ENCODE peak calls at places on chromosomes 3 and 15, in five cellular contexts. R, S, B, I and E are unnamed samples.

GRCh38 chr15:67127925-67128324 is 62.5 kb downstream of the SMAD3 start:
- DNase-seq in R (peak; percentile 45), S (peak; percentile 98), I (peak; percentile 95), B (no peak), E (peak; percentile 93)

GRCh38 chr3:141646760-141647561 is 91.1 kb upstream of the RNF7 start:
- DNase-seq in R (peak; percentile 86), I (no peak), B (peak; percentile 59), S (peak; percentile 72), E (no peak)

GRCh38 chr3:23920151-23920655 is 3.3 kb downstream of the RPL15 start:
- DNase-seq in R (no peak), B (no peak), S (no peak), I (no peak), E (no peak)

GRCh38 chr3:119323401-119324107 is 29.4 kb downstream of the ARHGAP31 start:
- DNase-seq in R (peak; percentile 13), S (peak; percentile 18), B (no peak), I (no peak), E (no peak)

GRCh38 chr3:192864943-192865342 is 52.7 kb downstream of the MB21D2 start:
- DNase-seq in R (no peak), S (no peak), I (no peak), B (no peak), E (no peak)

GRCh38 chr3:60514085-60514649 is 737.1 kb downstream of the FHIT start:
- DNase-seq in I (no peak), S (no peak), B (no peak), R (no peak), E (no peak)

GRCh38 chr15:64232400-64232799 is 69.6 kb upstream of the PPIB start:
- DNase-seq in B (no peak), R (no peak), I (no peak), S (peak; percentile 78), E (peak; percentile 68)

GRCh38 chr3:109018828-109019227 is 65.1 kb upstream of the GUCA1C start:
- DNase-seq in I (no peak), R (peak; percentile 20), S (no peak), B (no peak), E (no peak)

GRCh38 chr15:74218172-74218885 is 15.7 kb upstream of the STRA6 start:
- DNase-seq in R (no peak), I (no peak), B (no peak), S (no peak), E (no peak)

GRCh38 chr3:36763850-36764703 is at the start of gene DCLK3:
- DNase-seq in S (no peak), R (no peak), B (peak; percentile 80), I (no peak), E (no peak)

GRCh38 chr3:194030372-194030771 is 105.6 kb upstream of the HES1 start:
- DNase-seq in R (peak; percentile 86), S (peak; percentile 58), I (no peak), B (no peak), E (no peak)

GRCh38 chr3:37996785-37997301 is 6.3 kb downstream of the VILL start:
- DNase-seq in R (peak; percentile 85), B (peak; percentile 72), S (peak; percentile 82), I (peak; percentile 76), E (peak; percentile 18)

GRCh38 chr3:16474304-16474703 is 39.2 kb downstream of the RFTN1 start:
- DNase-seq in S (peak; percentile 13), B (no peak), I (no peak), R (no peak), E (peak; percentile 75)

GRCh38 chr3:69326821-69327433 is 59.0 kb downstream of the FRMD4B start:
- DNase-seq in R (no peak), S (no peak), I (no peak), B (no peak), E (no peak)

GRCh38 chr15:83210619-83211018 is 3.0 kb upstream of the HDGFL3 start:
- DNase-seq in S (peak; percentile 94), R (peak; percentile 56), I (no peak), B (no peak), E (peak; percentile 64)

GRCh38 chr3:16179771-16180736 is 5.6 kb downstream of the GALNT15 start:
- DNase-seq in S (no peak), I (no peak), R (no peak), B (peak; percentile 19), E (no peak)

GRCh38 chr3:9108876-9109569 is 140.4 kb downstream of the SRGAP3 start:
- DNase-seq in I (no peak), R (no peak), B (no peak), S (no peak), E (no peak)

GRCh38 chr3:173977747-173978146 is 580.2 kb downstream of the NLGN1 start:
- DNase-seq in B (no peak), R (no peak), I (no peak), S (peak; percentile 77), E (peak; percentile 1)

GRCh38 chr15:57133127-57133968 is 214.9 kb downstream of the TCF12 start:
- DNase-seq in I (no peak), R (peak; percentile 79), B (peak; percentile 92), S (no peak), E (peak; percentile 31)

GRCh38 chr15:62951481-62951880 is 91.1 kb upstream of the TPM1 start:
- DNase-seq in R (no peak), B (no peak), I (no peak), S (peak; percentile 93), E (no peak)

GRCh38 chr3:186119499-186119898 is 10.6 kb upstream of the ETV5 start:
- DNase-seq in S (no peak), I (no peak), B (no peak), R (no peak), E (no peak)

GRCh38 chr15:94703591-94703990 is 472.2 kb downstream of the MCTP2 start:
- DNase-seq in S (peak; percentile 43), B (no peak), R (no peak), I (no peak), E (no peak)

GRCh38 chr3:147404800-147405551 is 1.4 kb downstream of the ZIC4 start:
- DNase-seq in S (no peak), B (peak; percentile 63), I (no peak), R (no peak), E (no peak)

GRCh38 chr3:147405552-147406254 is 640 bp downstream of the ZIC4 start:
- DNase-seq in B (peak; percentile 48), I (no peak), S (no peak), R (no peak), E (no peak)

GRCh38 chr3:147407495-147408179 is 1.3 kb upstream of the ZIC4 start:
- DNase-seq in B (peak; percentile 50), I (no peak), S (no peak), R (no peak), E (no peak)

GRCh38 chr3:147407107-147407494 is 758 bp upstream of the ZIC4 start:
- DNase-seq in S (no peak), R (no peak), B (peak; percentile 65), I (no peak), E (no peak)

DNA sequence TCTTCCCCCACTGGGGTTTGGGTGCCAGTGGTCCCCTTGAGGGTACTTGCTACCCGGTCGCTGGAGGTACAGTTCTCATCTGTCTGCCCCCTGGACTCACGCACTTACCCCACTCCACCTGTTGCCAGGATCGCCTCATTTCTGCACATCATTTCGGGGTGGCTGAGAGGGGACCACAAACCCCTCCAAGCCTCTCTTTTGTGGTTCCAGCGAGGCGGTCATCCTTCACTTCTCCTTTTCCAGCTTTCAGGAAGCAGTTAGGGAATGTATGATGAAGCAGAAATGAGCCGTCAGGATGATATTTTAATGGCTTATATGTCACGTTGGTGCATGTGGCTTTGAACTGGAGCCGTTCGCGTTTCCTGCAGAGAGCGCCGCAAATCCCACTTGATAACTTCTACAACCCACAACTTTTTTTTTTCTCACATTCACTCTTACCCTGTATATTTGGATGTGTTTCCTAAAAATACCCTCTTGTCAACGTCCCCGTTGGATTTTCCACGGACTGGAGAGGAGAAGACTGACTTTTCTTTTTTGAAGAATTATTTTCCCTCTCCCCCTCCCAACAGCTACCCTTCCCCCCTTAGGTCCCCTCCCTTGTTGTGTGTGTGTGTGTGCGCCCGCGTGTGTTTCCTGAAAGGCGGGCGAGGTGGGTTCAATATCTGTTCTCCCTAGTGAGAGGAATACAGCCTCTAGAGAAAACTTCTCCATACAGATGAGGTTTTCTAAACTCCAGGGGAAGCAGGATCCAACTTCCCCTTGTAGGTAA is at the start of gene ZIC4:
- DNase-seq in S (no peak), B (peak; percentile 27), R (no peak), I (no peak), E (no peak)
- H3K27me3 ChIP-seq in S (peaks cover 64% of the 10 kb centered on the region), B (peaks cover 100% of the 10 kb centered on the region), R (no peaks in the 10 kb centered on the region), I (no peaks in the 10 kb centered on the region), E (peaks cover 84% of the 10 kb centered on the region)

GRCh38 chr3:42501681-42502428 is 588 bp upstream of the VIPR1 start:
- DNase-seq in S (peak; percentile 59), I (no peak), R (peak; percentile 55), B (peak; percentile 67), E (no peak)

GRCh38 chr3:42503251-42503924 is 945 bp downstream of the VIPR1 start:
- DNase-seq in B (no peak), S (no peak), R (peak; percentile 1), I (no peak), E (no peak)

GRCh38 chr3:42503957-42504333 is 1.5 kb downstream of the VIPR1 start:
- DNase-seq in S (no peak), R (no peak), I (no peak), B (no peak), E (no peak)

GRCh38 chr3:42501321-42501680 is 1.1 kb upstream of the VIPR1 start:
- DNase-seq in I (no peak), S (no peak), B (peak; percentile 64), R (peak; percentile 7), E (no peak)

DNA sequence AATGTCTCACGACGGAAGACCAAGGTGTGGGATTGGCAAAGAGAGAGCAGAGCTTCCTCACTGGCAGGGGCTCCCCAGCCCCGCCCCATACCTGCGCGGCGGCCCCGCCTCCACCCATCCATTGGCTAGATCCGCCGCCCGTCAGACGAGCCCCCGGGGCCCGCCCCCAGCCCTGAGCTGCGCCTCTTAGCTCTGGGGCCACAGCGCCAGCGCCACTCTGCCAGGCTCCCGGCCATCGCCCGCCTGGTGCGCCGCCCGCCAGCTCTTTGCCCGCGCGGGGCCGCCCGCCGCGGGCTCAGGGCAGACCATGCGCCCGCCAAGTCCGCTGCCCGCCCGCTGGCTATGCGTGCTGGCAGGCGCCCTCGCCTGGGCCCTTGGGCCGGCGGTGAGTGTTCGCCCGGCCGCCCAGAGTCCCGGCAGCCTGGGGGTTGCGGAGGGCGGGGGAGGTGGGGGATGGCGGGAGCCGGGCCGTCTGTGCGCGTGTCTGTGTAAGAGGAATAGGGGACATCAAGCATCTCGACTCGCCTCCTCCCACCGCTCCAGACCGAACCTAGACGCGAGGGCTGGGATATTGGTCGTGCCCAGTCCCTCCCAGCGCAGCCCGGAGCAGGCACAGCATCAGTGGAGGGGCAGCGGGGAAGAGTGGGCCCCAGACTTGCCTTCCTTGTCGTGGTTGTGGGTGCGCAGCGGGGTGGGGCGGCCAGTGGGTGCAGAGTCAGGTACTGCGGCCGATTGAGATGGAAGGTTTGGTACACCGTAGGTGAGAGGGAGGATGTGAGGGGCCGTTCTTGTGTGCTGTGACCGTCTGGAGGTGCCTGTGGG is at the start of gene VIPR1:
- DNase-seq in I (no peak), S (peak; percentile 68), R (peak; percentile 91), B (peak; percentile 94), E (peak; percentile 10)
- H3K27me3 ChIP-seq in I (no peaks in the 10 kb centered on the region), S (peaks cover 4% of the 10 kb centered on the region), R (no peaks in the 10 kb centered on the region), B (peaks cover 64% of the 10 kb centered on the region), E (peaks cover 48% of the 10 kb centered on the region)

GRCh38 chr3:107894998-107895397 is 195.8 kb downstream of the CD47 start:
- DNase-seq in R (no peak), I (no peak), S (no peak), B (no peak), E (no peak)
- H3K27me3 ChIP-seq in R (no peaks in the 10 kb centered on the region), I (peaks cover 28% of the 10 kb centered on the region), S (peaks cover 3% of the 10 kb centered on the region), B (no peaks in the 10 kb centered on the region), E (no peaks in the 10 kb centered on the region)

DNA sequence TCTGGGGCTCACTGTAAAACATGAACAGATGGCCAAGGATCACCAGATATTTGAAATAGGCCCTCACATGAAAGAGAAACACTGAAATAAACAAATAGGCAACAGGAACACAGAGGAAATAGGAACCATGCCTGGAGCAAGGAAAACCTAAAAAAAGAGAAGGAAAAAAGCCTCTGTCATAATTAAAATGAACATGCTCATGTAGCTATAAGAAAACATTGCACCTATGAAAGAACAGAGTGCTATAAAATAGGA is 102.4 kb downstream of the RAB11A start:
- DNase-seq in B (no peak), R (no peak), S (no peak), I (no peak), E (no peak)
- H3K27me3 ChIP-seq in B (no peaks in the 10 kb centered on the region), R (no peaks in the 10 kb centered on the region), S (peaks cover 9% of the 10 kb centered on the region), I (no peaks in the 10 kb centered on the region), E (peaks cover 2% of the 10 kb centered on the region)